ENCODE peak calls at places on chromosomes 6 and 20, in nine cellular contexts. V is GM12878, F is A549, R is K562, D is HepG2, B is SK-N-SH, W is GM23338, T is HCT116, G is Panc1. S is an unnamed sample.

GRCh38 chr6:156931283-156931682 is 154.1 kb downstream of the ARID1B start:
- DNase-seq in V (no peak), F (no peak), R (no peak), D (no peak), B (no peak), W (no peak), T (no peak), G (no peak), S (no peak)

GRCh38 chr6:149691201-149691600 is 26.7 kb downstream of the LATS1 start:
- DNase-seq in V (no peak), F (no peak), R (no peak), D (no peak), B (no peak), W (no peak), T (no peak), G (no peak), S (no peak)

GRCh38 chr6:140079328-140079727 is 704.9 kb upstream of the CITED2 start:
- DNase-seq in V (no peak), F (no peak), R (no peak), D (no peak), B (no peak), W (no peak), T (no peak), G (no peak), S (no peak)

GRCh38 chr20:44983095-44983674 is 16.9 kb downstream of the STK4 start:
- DNase-seq in V (no peak), F (no peak), R (no peak), D (no peak), B (no peak), W (no peak), T (no peak), G (no peak), S (no peak)

GRCh38 chr20:44561876-44562275 is 20.5 kb upstream of the PKIG start:
- DNase-seq in V (no peak), F (no peak), R (no peak), D (no peak), B (no peak), W (no peak), T (no peak), G (no peak), S (no peak)

GRCh38 chr6:34362909-34363713 is 29.4 kb downstream of the NUDT3 start:
- DNase-seq in V (peak), F (no peak), R (no peak), D (peak), B (no peak), W (peak), T (no peak), G (no peak), S (no peak)

GRCh38 chr6:149843051-149843633 is 21.0 kb downstream of the LRP11 start:
- DNase-seq in V (no peak), F (no peak), R (no peak), D (no peak), B (no peak), W (no peak), T (no peak), G (no peak), S (no peak)

GRCh38 chr6:170225852-170226417 is 64.9 kb downstream of the DLL1 start:
- DNase-seq in V (no peak), F (no peak), R (no peak), D (no peak), B (no peak), W (no peak), T (no peak), G (no peak), S (no peak)

GRCh38 chr6:140264451-140264850 is 890.0 kb upstream of the CITED2 start:
- DNase-seq in V (no peak), F (no peak), R (no peak), D (no peak), B (no peak), W (no peak), T (no peak), G (no peak), S (no peak)

GRCh38 chr6:75458895-75459294 is 34.7 kb downstream of the FILIP1 start:
- DNase-seq in V (no peak), F (peak), R (no peak), D (no peak), B (no peak), W (no peak), T (no peak), G (no peak), S (no peak)

GRCh38 chr20:17936791-17937687 is 31.6 kb downstream of the SNX5 start:
- DNase-seq in V (no peak), F (no peak), R (no peak), D (no peak), B (no peak), W (peak), T (no peak), G (no peak), S (no peak)

GRCh38 chr20:44979090-44979621 is 12.8 kb downstream of the STK4 start:
- DNase-seq in V (peak), F (no peak), R (no peak), D (no peak), B (no peak), W (no peak), T (no peak), G (no peak), S (peak)

GRCh38 chr20:20079102-20079784 is 26.9 kb downstream of the CFAP61 start:
- DNase-seq in V (no peak), F (no peak), R (no peak), D (peak), B (no peak), W (peak), T (no peak), G (no peak), S (no peak)

GRCh38 chr6:55913213-55914195 is 38.1 kb upstream of the BMP5 start:
- DNase-seq in V (no peak), F (no peak), R (no peak), D (no peak), B (no peak), W (peak), T (no peak), G (no peak), S (no peak)

GRCh38 chr20:46688151-46689081 is 828 bp downstream of the TP53RK start:
- DNase-seq in V (no peak), F (no peak), R (no peak), D (no peak), B (no peak), W (no peak), T (no peak), G (no peak), S (no peak)

GRCh38 chr20:25196701-25197120 is 1.2 kb downstream of the ENTPD6 start:
- DNase-seq in V (no peak), F (peak), R (no peak), D (no peak), B (no peak), W (peak), T (no peak), G (no peak), S (no peak)

GRCh38 chr6:24994812-24995211 is 59.1 kb upstream of the RIPOR2 start:
- DNase-seq in V (no peak), F (no peak), R (no peak), D (no peak), B (no peak), W (no peak), T (no peak), G (no peak), S (no peak)

GRCh38 chr6:24988562-24988961 is 52.8 kb upstream of the RIPOR2 start:
- DNase-seq in V (no peak), F (no peak), R (no peak), D (no peak), B (no peak), W (no peak), T (no peak), G (no peak), S (no peak)

GRCh38 chr6:24990944-24991747 is 55.4 kb upstream of the RIPOR2 start:
- DNase-seq in V (no peak), F (no peak), R (no peak), D (no peak), B (no peak), W (no peak), T (no peak), G (no peak), S (no peak)

GRCh38 chr6:24990227-24990843 is 54.6 kb upstream of the RIPOR2 start:
- DNase-seq in V (no peak), F (no peak), R (no peak), D (no peak), B (no peak), W (no peak), T (no peak), G (no peak), S (no peak)

DNA sequence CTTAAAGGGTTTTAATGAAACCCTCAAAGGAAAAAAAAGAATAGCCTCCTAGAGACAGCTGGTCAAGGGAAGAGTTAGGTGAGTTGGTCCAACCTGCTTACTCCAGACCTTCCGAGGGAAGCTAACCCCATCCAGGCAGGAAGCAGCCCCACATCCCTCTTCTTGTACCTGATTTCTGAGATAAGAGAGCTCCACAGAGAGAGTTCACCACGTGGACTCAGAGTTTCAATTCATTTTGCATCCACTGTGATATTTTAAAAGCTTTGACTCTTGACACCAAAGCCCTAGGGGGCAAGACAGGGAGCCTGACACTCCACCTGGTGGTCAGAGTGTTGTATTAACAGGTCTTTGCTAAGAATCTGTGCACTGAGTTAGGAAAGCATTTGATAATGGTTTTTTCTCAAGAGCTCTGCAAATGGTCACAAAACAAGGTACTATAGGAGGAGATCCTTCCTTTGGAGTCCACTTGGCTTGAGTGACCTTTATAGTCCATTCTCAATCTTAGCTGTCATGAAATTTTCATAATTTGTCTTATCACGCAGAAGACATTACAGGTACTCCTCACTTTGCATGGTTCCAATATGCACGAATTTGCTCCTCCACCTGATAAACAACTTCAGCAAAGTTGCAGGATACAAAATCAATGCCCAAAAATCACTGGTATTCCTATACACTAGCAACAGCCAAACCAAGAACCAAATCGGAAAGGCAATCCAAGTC is 56.1 kb upstream of the RIPOR2 start:
- DNase-seq in V (peak), F (peak), R (peak), D (peak), B (peak), W (peak), T (peak), G (peak), S (peak)
- H3K27ac ChIP-seq in V (no peak), F (no peak), R (no peak), D (no peak), B (no peak), W (no peak), T (no peak), G (no peak), S (no peak)

GRCh38 chr6:67287566-67287965 is 1347.5 kb upstream of the ADGRB3 start:
- DNase-seq in V (no peak), F (no peak), R (no peak), D (no peak), B (no peak), W (no peak), T (no peak), G (no peak), S (no peak)

DNA sequence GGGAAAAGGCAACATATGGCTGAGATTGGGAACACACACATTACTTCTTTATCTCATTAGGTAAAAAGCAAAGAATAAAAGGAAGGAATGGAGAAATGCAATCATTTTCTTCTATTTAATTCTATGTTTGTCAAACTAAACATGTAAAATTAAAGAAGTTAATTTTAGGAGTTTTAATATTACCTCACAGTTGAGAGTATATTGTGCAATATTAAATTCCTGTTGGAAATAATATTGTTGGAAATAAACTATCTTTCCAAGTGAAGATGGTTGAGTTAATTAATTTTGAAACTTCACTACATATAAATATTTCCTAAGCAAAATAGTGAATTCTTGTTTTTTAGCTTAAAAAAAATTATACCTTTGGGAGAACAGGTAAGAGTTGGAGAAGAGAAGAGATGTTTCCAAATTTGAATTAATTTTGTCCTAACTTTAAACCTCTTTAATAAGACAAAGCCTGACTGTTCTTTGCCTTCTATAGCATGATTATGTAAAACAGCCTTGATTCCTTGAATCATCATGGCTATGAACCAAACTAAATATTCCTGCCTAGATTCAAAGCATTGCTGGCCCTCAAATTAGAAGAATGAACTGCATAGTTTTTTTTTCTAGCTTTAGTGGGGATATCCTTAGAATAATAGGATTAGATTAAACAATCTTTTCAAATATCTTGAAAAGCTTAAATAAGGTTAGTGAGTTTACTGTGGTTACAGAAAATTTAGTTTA is 1349.1 kb upstream of the ADGRB3 start:
- DNase-seq in V (no peak), F (no peak), R (no peak), D (no peak), B (no peak), W (no peak), T (no peak), G (no peak), S (no peak)
- TF ChIP-seq REST in V (no peak), F (no peak), R (no peak), D (no peak), B (no peak), W (no peak), T (no peak), G (no peak), S (no peak)

DNA sequence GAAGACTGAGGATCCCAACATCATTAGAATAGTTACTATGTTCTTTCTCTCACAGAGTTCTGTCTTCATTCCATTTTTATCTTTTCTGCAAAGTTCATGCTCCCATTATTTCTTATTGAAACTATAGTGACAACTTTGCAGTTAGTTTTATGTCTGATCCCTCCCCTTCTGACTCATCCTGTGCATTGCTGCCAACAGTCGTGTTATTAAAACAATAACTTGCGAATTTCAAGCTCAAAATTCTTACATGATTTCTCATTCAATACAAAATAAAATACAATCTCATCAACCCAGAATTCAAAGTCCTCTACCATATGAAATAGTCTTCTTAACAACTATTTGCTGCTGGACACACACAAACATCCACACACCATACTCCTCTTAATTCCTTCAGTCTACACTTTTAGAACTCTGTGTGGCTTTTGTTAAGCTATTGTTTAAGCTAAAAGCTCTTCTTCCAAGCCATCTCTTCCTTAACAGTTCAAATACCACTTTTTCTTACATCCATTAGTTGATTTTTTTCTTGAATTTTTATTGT is 261.4 kb upstream of the IRAK1BP1 start:
- DNase-seq in V (no peak), F (no peak), R (no peak), D (no peak), B (no peak), W (no peak), T (no peak), G (no peak), S (no peak)
- H3K4me3 ChIP-seq in V (no peak), F (no peak), R (no peak), D (no peak), B (peak), W (no peak), T (no peak), G (no peak), S (no peak)

GRCh38 chr20:51411867-51412266 is 130.7 kb downstream of the NFATC2 start:
- DNase-seq in V (no peak), F (no peak), R (no peak), D (no peak), B (peak), W (peak), T (no peak), G (no peak), S (no peak)

GRCh38 chr20:51410586-51411325 is 131.8 kb downstream of the NFATC2 start:
- DNase-seq in V (no peak), F (no peak), R (no peak), D (no peak), B (no peak), W (no peak), T (no peak), G (no peak), S (no peak)

GRCh38 chr20:51412991-51413471 is 129.5 kb downstream of the NFATC2 start:
- DNase-seq in V (no peak), F (no peak), R (no peak), D (peak), B (peak), W (no peak), T (no peak), G (no peak), S (no peak)

GRCh38 chr20:51413753-51414323 is 128.7 kb downstream of the NFATC2 start:
- DNase-seq in V (no peak), F (no peak), R (no peak), D (no peak), B (no peak), W (no peak), T (no peak), G (no peak), S (no peak)

GRCh38 chr20:51412333-51412761 is 130.2 kb downstream of the NFATC2 start:
- DNase-seq in V (no peak), F (no peak), R (no peak), D (no peak), B (peak), W (no peak), T (no peak), G (no peak), S (no peak)
- H3K27ac ChIP-seq in V (no peak), F (peak), R (no peak), D (peak), B (peak), W (no peak), T (no peak), G (peak), S (no peak)

DNA sequence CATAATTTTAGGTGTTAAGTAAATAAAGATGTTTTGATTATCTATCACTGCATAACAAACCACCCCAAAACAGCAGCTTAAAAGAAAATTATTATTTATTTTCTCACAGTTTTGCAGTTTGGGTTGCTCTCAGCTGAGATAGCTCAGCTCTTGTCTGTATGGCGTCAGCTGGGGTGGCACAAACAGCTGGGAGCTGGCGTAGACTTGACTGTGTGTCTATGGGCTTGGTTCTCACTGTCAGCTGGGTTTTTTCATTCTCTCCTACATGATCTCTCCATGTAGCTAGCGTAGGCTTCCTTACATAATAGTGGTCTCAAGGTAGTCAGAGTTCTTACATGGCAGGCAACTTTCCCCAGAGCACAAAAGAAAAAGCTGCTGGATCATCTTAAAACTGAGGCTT is 6.5 kb upstream of the TMEM74B start:
- DNase-seq in V (no peak), F (no peak), R (no peak), D (no peak), B (no peak), W (no peak), T (no peak), G (no peak), S (no peak)
- TF ChIP-seq REST in V (no peak), F (no peak), R (no peak), D (no peak), B (no peak), W (no peak), T (no peak), G (no peak), S (no peak)

GRCh38 chr6:105568121-105568520 is 165.2 kb upstream of the PREP start:
- DNase-seq in V (no peak), F (no peak), R (no peak), D (no peak), B (no peak), W (no peak), T (no peak), G (no peak), S (no peak)

GRCh38 chr6:105573556-105573955 is 170.7 kb upstream of the PREP start:
- DNase-seq in V (no peak), F (no peak), R (no peak), D (no peak), B (no peak), W (no peak), T (no peak), G (no peak), S (no peak)

GRCh38 chr6:105569706-105570105 is 166.8 kb upstream of the PREP start:
- DNase-seq in V (no peak), F (no peak), R (no peak), D (peak), B (no peak), W (no peak), T (no peak), G (no peak), S (no peak)

GRCh38 chr6:105568751-105569150 is 165.9 kb upstream of the PREP start:
- DNase-seq in V (no peak), F (no peak), R (no peak), D (no peak), B (no peak), W (no peak), T (no peak), G (no peak), S (no peak)

DNA sequence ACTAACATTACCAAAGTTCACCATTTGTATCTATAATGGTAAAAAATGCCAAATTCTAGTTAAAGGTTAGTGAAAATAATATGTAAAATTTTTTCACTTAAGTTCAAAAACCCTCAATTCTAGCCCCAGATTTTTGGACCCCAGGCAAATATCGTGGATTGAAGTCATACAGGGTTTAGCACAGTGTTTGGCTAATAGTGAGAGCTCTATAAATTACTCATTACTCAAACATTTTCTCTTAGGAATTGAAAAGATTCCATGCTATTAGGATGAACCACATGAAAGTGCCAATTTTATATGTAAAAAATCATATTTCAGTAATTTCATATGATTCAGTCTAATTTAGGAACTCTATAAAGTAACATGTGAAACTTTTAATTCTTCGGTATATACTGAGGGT is 170.3 kb upstream of the PREP start:
- DNase-seq in V (no peak), F (no peak), R (no peak), D (no peak), B (no peak), W (no peak), T (no peak), G (no peak), S (no peak)
- H3K4me3 ChIP-seq in V (no peak), F (no peak), R (no peak), D (no peak), B (no peak), W (no peak), T (no peak), G (no peak), S (no peak)

S was measured in HL-60.